ENCODE peak calls at places on chromosomes 13 and 19, in eight cellular contexts. W is mesenchymal stem cell; X is tibial artery; F is breast epithelium; M is heart right ventricle; Q is CD8-positive, alpha-beta memory T cell; Z is thoracic aorta; G is aorta. N is an unnamed sample. For H3K9me3, the result is how much of the 10 kb centered on the place peaks cover.

GRCh38 chr19:46746281-46746965 is at the start of gene STRN4:
- DNase-seq in G (peak), Q (peak), M (no peak), Z (no peak), W (peak), X (no peak), F (no peak), N (peak)

GRCh38 chr19:38293281-38293680 is 10.8 kb upstream of the C19orf33 start:
- DNase-seq in W (no peak), G (no peak), Z (no peak), M (no peak), X (no peak), F (no peak), Q (no peak), N (no peak)

GRCh38 chr13:48653074-48654054 is at the start of gene CYSLTR2:
- DNase-seq in X (no peak), M (peak), W (peak), F (no peak), Z (no peak), Q (peak), G (no peak), N (peak)

GRCh38 chr13:63625869-63626268 is 2210.2 kb upstream of the PCDH20 start:
- DNase-seq in X (no peak), Z (no peak), W (peak), F (no peak), G (no peak), M (no peak), Q (no peak), N (no peak)

GRCh38 chr19:49988007-49988406 is 27.0 kb upstream of the SIGLEC11 start:
- DNase-seq in Q (no peak), G (no peak), W (no peak), X (no peak), F (no peak), M (no peak), Z (no peak), N (no peak)

GRCh38 chr13:113620036-113620435 is 35.5 kb downstream of the TFDP1 start:
- DNase-seq in Z (no peak), X (no peak), Q (no peak), W (no peak), M (no peak), G (no peak), F (no peak), N (no peak)

GRCh38 chr13:91014696-91015095 is 332.8 kb upstream of the MIR17HG start:
- DNase-seq in F (no peak), Z (no peak), M (no peak), Q (no peak), X (no peak), G (no peak), W (no peak), N (no peak)

GRCh38 chr19:19539738-19540703 is 2.0 kb downstream of the CILP2 start:
- DNase-seq in G (peak), M (peak), W (peak), Z (no peak), F (no peak), Q (peak), X (no peak), N (peak)

GRCh38 chr13:37288057-37288720 is 182.7 kb upstream of the CSNK1A1L start:
- DNase-seq in G (no peak), M (peak), F (no peak), Q (no peak), W (no peak), Z (no peak), X (no peak), N (no peak)

GRCh38 chr13:35855531-35856019 is 275.6 kb downstream of the DCLK1 start:
- DNase-seq in Z (no peak), F (no peak), X (no peak), Q (no peak), G (no peak), M (no peak), W (no peak), N (no peak)

GRCh38 chr13:49651775-49652690 is 23.7 kb downstream of the ARL11 start:
- DNase-seq in W (no peak), Z (no peak), M (no peak), G (no peak), Q (no peak), X (no peak), F (no peak), N (no peak)

GRCh38 chr13:23447927-23448326 is 14.4 kb upstream of the SACS start:
- DNase-seq in G (no peak), F (no peak), Z (no peak), X (no peak), W (no peak), Q (no peak), M (no peak), N (no peak)

GRCh38 chr13:111359237-111359915 is 38.9 kb downstream of the TEX29 start:
- DNase-seq in M (no peak), X (no peak), W (no peak), Z (no peak), G (no peak), F (no peak), Q (no peak), N (no peak)

GRCh38 chr13:107721436-107721835 is 493.9 kb downstream of the LIG4 start:
- DNase-seq in M (no peak), F (no peak), X (no peak), G (no peak), Z (no peak), W (no peak), Q (no peak), N (no peak)

GRCh38 chr19:39582442-39582841 is 19.9 kb upstream of the LGALS13 start:
- DNase-seq in X (no peak), Z (no peak), W (no peak), G (no peak), M (no peak), F (no peak), Q (no peak), N (no peak)

GRCh38 chr19:4970558-4971423 is 1.9 kb downstream of the KDM4B start:
- DNase-seq in G (no peak), M (no peak), F (no peak), W (peak), Z (no peak), Q (peak), X (no peak), N (no peak)

GRCh38 chr13:25432686-25433085 is 60.9 kb downstream of the ATP8A2 start:
- DNase-seq in X (no peak), W (peak), Z (no peak), Q (no peak), M (no peak), G (no peak), F (no peak), N (no peak)

GRCh38 chr13:66139250-66139649 is 1090.9 kb downstream of the PCDH9 start:
- DNase-seq in G (no peak), Z (no peak), W (peak), F (no peak), Q (no peak), M (no peak), X (no peak), N (no peak)

GRCh38 chr13:66138172-66138811 is 1091.8 kb downstream of the PCDH9 start:
- DNase-seq in M (no peak), Z (no peak), W (no peak), X (no peak), Q (no peak), F (no peak), G (no peak), N (no peak)

GRCh38 chr13:66137384-66137783 is 1092.8 kb downstream of the PCDH9 start:
- DNase-seq in Q (no peak), G (no peak), W (no peak), X (no peak), Z (no peak), F (no peak), M (no peak), N (no peak)

GRCh38 chr13:66139701-66140100 is 1090.4 kb downstream of the PCDH9 start:
- DNase-seq in G (no peak), M (no peak), W (peak), X (no peak), F (no peak), Z (no peak), Q (no peak), N (no peak)
- H3K4me3 ChIP-seq in G (no peak), M (no peak), W (no peak), X (no peak), F (no peak), Z (no peak), Q (no peak), N (no peak)

GRCh38 chr19:15831626-15832025 is 16.2 kb upstream of the OR10H1 start:
- DNase-seq in F (no peak), Q (no peak), X (no peak), G (no peak), Z (no peak), M (no peak), W (no peak), N (no peak)

GRCh38 chr19:15828121-15828620 is 12.7 kb upstream of the OR10H1 start:
- DNase-seq in Z (no peak), Q (no peak), F (no peak), M (no peak), X (no peak), W (no peak), G (no peak), N (no peak)

GRCh38 chr19:15825753-15826152 is 10.3 kb upstream of the OR10H1 start:
- DNase-seq in Z (no peak), M (no peak), F (no peak), G (no peak), W (no peak), Q (no peak), X (no peak), N (no peak)

GRCh38 chr19:15829277-15829770 is 13.9 kb upstream of the OR10H1 start:
- DNase-seq in M (no peak), X (no peak), F (no peak), Q (no peak), Z (no peak), G (no peak), W (no peak), N (no peak)

GRCh38 chr19:15829786-15830185 is 14.3 kb upstream of the OR10H1 start:
- DNase-seq in G (no peak), M (no peak), Z (no peak), Q (no peak), F (no peak), X (no peak), W (no peak), N (no peak)
- H3K9me3 ChIP-seq in G (under half), M (under half), Z (under half), Q (under half), F (under half), X (under half), W (under half), N (under half)

GRCh38 chr19:18420931-18421330 is 1.7 kb downstream of the SSBP4 start:
- DNase-seq in W (no peak), Z (no peak), M (no peak), G (peak), Q (no peak), X (no peak), F (no peak), N (no peak)
- H3K4me3 ChIP-seq in W (peak), Z (peak), M (peak), G (no peak), Q (peak), X (peak), F (peak), N (peak)

DNA sequence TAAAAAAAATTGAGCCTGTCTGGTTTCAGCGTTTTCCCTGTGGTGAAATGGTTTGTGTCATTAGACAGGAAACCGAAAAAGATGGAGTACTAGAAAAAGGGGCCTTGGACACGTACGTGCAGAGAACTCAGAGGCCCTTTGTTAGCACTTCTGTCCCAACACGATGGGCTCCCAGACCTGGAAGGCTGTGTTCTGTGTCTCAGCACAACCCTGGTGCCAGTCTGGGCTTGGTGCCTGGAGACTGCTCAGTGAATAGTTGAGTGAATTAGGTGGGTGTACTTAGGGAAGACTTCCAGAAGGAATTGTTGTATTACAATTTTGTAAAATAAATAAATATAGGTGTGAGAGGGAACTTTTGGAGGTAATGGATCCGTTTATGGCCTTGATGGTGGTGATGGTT is 8.7 kb downstream of the ZNF71 start:
- DNase-seq in F (no peak), X (no peak), W (no peak), Q (no peak), G (no peak), M (no peak), Z (no peak), N (no peak)
- H3K9me3 ChIP-seq in F (half or more), X (under half), W (half or more), Q (under half), G (under half), M (under half), Z (half or more), N (half or more)

GRCh38 chr19:13056052-13056660 is 46.5 kb downstream of the LYL1 start:
- DNase-seq in G (peak), M (peak), W (peak), F (no peak), Q (no peak), Z (no peak), X (peak), N (no peak)
- H3K4me3 ChIP-seq in G (no peak), M (peak), W (no peak), F (peak), Q (no peak), Z (peak), X (peak), N (no peak)

DNA sequence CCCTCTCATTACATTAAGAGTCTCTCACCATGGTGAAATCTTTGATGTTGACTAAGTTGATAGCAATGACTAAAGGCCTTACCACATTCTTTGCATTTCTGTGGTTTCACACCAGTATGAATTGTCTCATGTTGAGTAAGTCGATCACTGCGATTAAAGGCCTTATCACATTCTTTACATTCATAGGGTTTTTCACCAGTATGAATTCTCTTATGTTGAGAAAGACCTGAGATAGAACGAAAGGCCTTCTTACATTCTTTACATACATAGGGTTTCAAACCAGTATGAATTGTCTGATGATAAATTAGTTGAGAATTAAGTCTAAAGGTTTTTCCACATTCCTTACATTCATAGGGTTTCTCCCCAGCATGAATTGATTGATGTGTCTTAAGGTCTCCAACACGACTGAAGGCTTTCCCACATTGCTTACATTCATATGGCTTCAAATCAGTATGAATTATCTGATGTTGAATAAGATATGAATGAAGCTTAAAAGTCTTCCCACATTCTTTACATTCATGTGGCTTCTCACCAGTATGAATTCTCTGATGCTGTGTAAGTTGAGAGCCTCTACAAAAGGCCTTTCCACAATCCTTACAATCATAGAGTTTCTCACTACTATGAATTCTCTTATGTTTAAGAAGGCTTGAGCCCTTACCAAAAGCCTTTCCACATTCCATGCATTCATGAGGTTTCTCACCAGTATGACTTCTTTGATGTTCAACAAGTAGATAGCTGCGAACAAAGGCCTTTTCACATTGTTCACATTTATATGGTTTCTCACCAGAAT is 45.6 kb downstream of the ZNF283 start:
- DNase-seq in Q (no peak), X (no peak), Z (no peak), M (no peak), G (no peak), W (peak), F (no peak), N (no peak)
- H3K9me3 ChIP-seq in Q (under half), X (half or more), Z (half or more), M (half or more), G (under half), W (half or more), F (half or more), N (under half)

GRCh38 chr13:40651866-40652587 is 14.4 kb downstream of the FOXO1 start:
- DNase-seq in M (no peak), W (no peak), F (no peak), X (no peak), Z (no peak), G (no peak), Q (no peak), N (no peak)

GRCh38 chr13:40652588-40652940 is 13.9 kb downstream of the FOXO1 start:
- DNase-seq in F (no peak), M (no peak), Q (no peak), W (no peak), G (no peak), X (no peak), Z (no peak), N (no peak)

GRCh38 chr13:40648841-40649240 is 17.6 kb downstream of the FOXO1 start:
- DNase-seq in Q (no peak), W (no peak), F (no peak), G (no peak), X (no peak), M (no peak), Z (no peak), N (no peak)

GRCh38 chr13:40644838-40645620 is 21.4 kb downstream of the FOXO1 start:
- DNase-seq in F (no peak), M (no peak), Z (no peak), G (no peak), X (no peak), W (no peak), Q (no peak), N (no peak)

DNA sequence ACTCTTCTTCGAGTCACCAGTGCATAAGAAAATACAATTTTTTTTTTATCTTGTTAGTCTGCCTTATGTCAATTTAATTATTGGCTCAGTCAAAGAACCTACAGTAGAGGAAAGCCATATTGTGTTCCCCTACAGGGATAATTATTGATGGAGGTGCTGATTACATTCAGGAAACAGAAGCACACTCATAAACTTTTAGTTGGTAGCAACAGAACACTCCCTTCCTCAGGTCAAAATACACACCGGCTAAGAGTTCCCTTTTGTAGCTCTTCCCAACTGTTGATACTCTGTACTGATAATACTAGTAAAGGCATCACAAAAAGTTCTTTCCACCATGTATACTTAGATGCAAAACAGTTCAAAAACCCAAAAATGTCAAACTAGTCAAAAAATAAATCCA is 18.4 kb downstream of the FOXO1 start:
- DNase-seq in W (no peak), G (no peak), X (no peak), Q (no peak), M (no peak), Z (no peak), F (no peak), N (no peak)
- H3K4me3 ChIP-seq in W (no peak), G (no peak), X (no peak), Q (no peak), M (no peak), Z (no peak), F (no peak), N (no peak)

GRCh38 chr19:22610121-22610520 is 24.0 kb upstream of the ZNF492 start:
- DNase-seq in G (no peak), W (no peak), Z (no peak), X (peak), F (no peak), M (no peak), Q (no peak), N (no peak)
- H3K9me3 ChIP-seq in G (under half), W (under half), Z (under half), X (under half), F (under half), M (under half), Q (under half), N (under half)

GRCh38 chr19:44808463-44809371 is at the start of gene BCAM:
- DNase-seq in M (peak), Z (no peak), Q (no peak), G (peak), F (peak), W (peak), X (peak), N (no peak)

GRCh38 chr19:44807162-44807561 is 1.7 kb upstream of the BCAM start:
- DNase-seq in W (no peak), X (no peak), G (no peak), F (peak), Q (no peak), M (no peak), Z (no peak), N (no peak)

GRCh38 chr19:44809856-44810554 is 1.1 kb downstream of the BCAM start:
- DNase-seq in W (no peak), Z (no peak), Q (no peak), F (no peak), M (no peak), X (peak), G (peak), N (no peak)

GRCh38 chr19:44806271-44806670 is 2.6 kb upstream of the BCAM start:
- DNase-seq in F (no peak), Q (no peak), Z (no peak), G (no peak), X (no peak), W (no peak), M (no peak), N (no peak)

GRCh38 chr19:44807652-44808462 is 1.0 kb upstream of the BCAM start:
- DNase-seq in G (no peak), X (no peak), Q (no peak), M (peak), W (peak), Z (no peak), F (peak), N (no peak)
- H3K4me3 ChIP-seq in G (no peak), X (peak), Q (no peak), M (peak), W (no peak), Z (peak), F (peak), N (no peak)

GRCh38 chr19:10532457-10532856 is 11.2 kb upstream of the ATG4D start:
- DNase-seq in G (no peak), Q (no peak), Z (no peak), X (no peak), F (no peak), M (no peak), W (no peak), N (no peak)
- H3K9me3 ChIP-seq in G (under half), Q (under half), Z (under half), X (under half), F (under half), M (under half), W (under half), N (under half)

N was measured in effector memory CD4-positive, alpha-beta T cell.